ENCODE peak calls at places on chromosome 4, in five cellular contexts. Z is PC-3, Q is AG04450, J is adrenal gland, X is transverse colon. O is an unnamed sample.

GRCh38 chr4:32884198-32884597 is 2164.0 kb downstream of the PCDH7 start:
- DNase-seq in X (no peak), J (no peak), Z (peak; percentile 32), Q (no peak), O (no peak)

GRCh38 chr4:156503119-156503518 is 468.5 kb downstream of the PDGFC start:
- DNase-seq in Q (no peak), J (no peak), X (no peak), Z (peak; percentile 29), O (no peak)

GRCh38 chr4:16897991-16898827 is at the start of gene LDB2:
- DNase-seq in J (peak; percentile 74), Z (no peak), Q (peak; percentile 75), X (peak; percentile 30), O (peak; percentile 82)

GRCh38 chr4:79597266-79597665 is 189.2 kb upstream of the GK2 start:
- DNase-seq in X (no peak), Z (no peak), Q (no peak), J (no peak), O (no peak)

GRCh38 chr4:76905521-76905920 is 7.6 kb upstream of the SOWAHB start:
- DNase-seq in Q (peak; percentile 29), J (no peak), X (no peak), Z (no peak), O (no peak)

GRCh38 chr4:34009951-34010350 is 2234.4 kb downstream of the ARAP2 start:
- DNase-seq in Z (no peak), J (no peak), Q (no peak), X (no peak), O (no peak)

GRCh38 chr4:15735531-15735930 is 32.7 kb downstream of the BST1 start:
- DNase-seq in J (no peak), Z (no peak), Q (no peak), X (no peak), O (no peak)

GRCh38 chr4:75547647-75548387 is 8.0 kb upstream of the ODAPH start:
- DNase-seq in Z (no peak), Q (no peak), J (peak; percentile 67), X (peak; percentile 42), O (peak; percentile 68)

GRCh38 chr4:118398226-118399090 is 45.7 kb upstream of the PRSS12 start:
- DNase-seq in Z (no peak), Q (no peak), J (no peak), X (no peak), O (no peak)

GRCh38 chr4:175435437-175435836 is 376.6 kb downstream of the GPM6A start:
- DNase-seq in Z (no peak), J (peak; percentile 54), X (no peak), Q (no peak), O (no peak)

GRCh38 chr4:166422475-166422874 is 549.4 kb downstream of the TLL1 start:
- DNase-seq in Z (peak; percentile 75), Q (peak; percentile 1), X (no peak), J (no peak), O (no peak)

GRCh38 chr4:81664079-81664478 is 192.4 kb upstream of the RASGEF1B start:
- DNase-seq in J (no peak), X (no peak), Z (peak; percentile 25), Q (no peak), O (no peak)

GRCh38 chr4:22052076-22052475 is 103.5 kb upstream of the KCNIP4 start:
- DNase-seq in J (no peak), X (no peak), Z (no peak), Q (no peak), O (no peak)

GRCh38 chr4:155367608-155368007 is 9.2 kb downstream of the MAP9 start:
- DNase-seq in X (no peak), Q (no peak), Z (no peak), J (no peak), O (no peak)

GRCh38 chr4:112747035-112747434 is 110.1 kb downstream of the LARP7 start:
- DNase-seq in Z (no peak), X (no peak), Q (no peak), J (no peak), O (no peak)

GRCh38 chr4:139628184-139629012 is 37.2 kb upstream of the MGST2 start:
- DNase-seq in X (peak; percentile 60), Z (no peak), Q (no peak), J (no peak), O (no peak)

GRCh38 chr4:150931796-150932195 is 83.3 kb downstream of the LRBA start:
- DNase-seq in X (no peak), Q (no peak), J (peak; percentile 62), Z (no peak), O (no peak)

GRCh38 chr4:24521544-24521943 is 62.8 kb downstream of the DHX15 start:
- DNase-seq in J (no peak), X (no peak), Z (no peak), Q (no peak), O (no peak)

GRCh38 chr4:40305329-40306193 is 29.6 kb upstream of the CHRNA9 start:
- DNase-seq in Q (no peak), Z (no peak), X (peak; percentile 44), J (no peak), O (no peak)

GRCh38 chr4:42555828-42556227 is 101.1 kb downstream of the ATP8A1 start:
- DNase-seq in Q (no peak), J (no peak), Z (peak; percentile 78), X (no peak), O (no peak)

GRCh38 chr4:31088600-31089230 is 368.5 kb downstream of the PCDH7 start:
- DNase-seq in Q (peak; percentile 37), J (no peak), Z (peak; percentile 65), X (no peak), O (no peak)

GRCh38 chr4:56958111-56958517 is 19.3 kb downstream of the NOA1 start:
- DNase-seq in J (peak; percentile 92), Q (peak; percentile 96), Z (peak; percentile 78), X (peak; percentile 68), O (peak; percentile 53)

GRCh38 chr4:38195486-38195885 is 235.3 kb downstream of the PTTG2 start:
- DNase-seq in X (no peak), Q (no peak), J (no peak), Z (no peak), O (no peak)

GRCh38 chr4:41437264-41437566 is 100.7 kb upstream of the LIMCH1 start:
- DNase-seq in Z (no peak), X (no peak), Q (no peak), J (peak; percentile 59), O (no peak)

GRCh38 chr4:121181493-121181892 is 17.4 kb upstream of the TNIP3 start:
- DNase-seq in Z (no peak), J (no peak), Q (no peak), X (no peak), O (no peak)
- H3K4me3 ChIP-seq in Z (no peak overlapping the region), J (no peak overlapping the region), Q (no peak overlapping the region), X (no peak overlapping the region), O (no peak overlapping the region)

GRCh38 chr4:87209182-87209581 is 11.2 kb downstream of the KLHL8 start:
- DNase-seq in X (no peak), J (no peak), Q (no peak), Z (no peak), O (no peak)

GRCh38 chr4:87209696-87210095 is 10.7 kb downstream of the KLHL8 start:
- DNase-seq in X (peak; percentile 35), Z (no peak), Q (no peak), J (peak; percentile 76), O (no peak)

GRCh38 chr4:87213425-87213824 is 7.0 kb downstream of the KLHL8 start:
- DNase-seq in Q (no peak), X (no peak), Z (no peak), J (no peak), O (no peak)

GRCh38 chr4:87216469-87216868 is 3.9 kb downstream of the KLHL8 start:
- DNase-seq in Z (peak; percentile 25), Q (no peak), J (no peak), X (no peak), O (no peak)

GRCh38 chr4:87211249-87211952 is 9.0 kb downstream of the KLHL8 start:
- DNase-seq in Z (no peak), J (no peak), X (no peak), Q (no peak), O (no peak)
- H3K27me3 ChIP-seq in Z (no peaks in the 10 kb centered on the region), J (no peaks in the 10 kb centered on the region), X (no peaks in the 10 kb centered on the region), Q (no peaks in the 10 kb centered on the region), O (no peaks in the 10 kb centered on the region)

GRCh38 chr4:26311633-26312032 is 9.2 kb upstream of the RBPJ start:
- DNase-seq in X (no peak), Z (no peak), J (no peak), Q (no peak), O (no peak)
- H3K4me3 ChIP-seq in X (no peak overlapping the region), Z (no peak overlapping the region), J (no peak overlapping the region), Q (no peak overlapping the region), O (no peak overlapping the region)

GRCh38 chr4:792729-793108 is 33.2 kb downstream of the CPLX1 start:
- DNase-seq in Z (no peak), J (no peak), X (no peak), Q (no peak), O (no peak)

GRCh38 chr4:794911-795725 is 30.8 kb downstream of the CPLX1 start:
- DNase-seq in J (no peak), X (no peak), Q (no peak), Z (no peak), O (no peak)

GRCh38 chr4:795726-796119 is 30.2 kb downstream of the CPLX1 start:
- DNase-seq in Z (no peak), J (no peak), Q (no peak), X (no peak), O (no peak)

GRCh38 chr4:793109-793861 is 32.6 kb downstream of the CPLX1 start:
- DNase-seq in J (no peak), Q (no peak), X (no peak), Z (no peak), O (no peak)

DNA sequence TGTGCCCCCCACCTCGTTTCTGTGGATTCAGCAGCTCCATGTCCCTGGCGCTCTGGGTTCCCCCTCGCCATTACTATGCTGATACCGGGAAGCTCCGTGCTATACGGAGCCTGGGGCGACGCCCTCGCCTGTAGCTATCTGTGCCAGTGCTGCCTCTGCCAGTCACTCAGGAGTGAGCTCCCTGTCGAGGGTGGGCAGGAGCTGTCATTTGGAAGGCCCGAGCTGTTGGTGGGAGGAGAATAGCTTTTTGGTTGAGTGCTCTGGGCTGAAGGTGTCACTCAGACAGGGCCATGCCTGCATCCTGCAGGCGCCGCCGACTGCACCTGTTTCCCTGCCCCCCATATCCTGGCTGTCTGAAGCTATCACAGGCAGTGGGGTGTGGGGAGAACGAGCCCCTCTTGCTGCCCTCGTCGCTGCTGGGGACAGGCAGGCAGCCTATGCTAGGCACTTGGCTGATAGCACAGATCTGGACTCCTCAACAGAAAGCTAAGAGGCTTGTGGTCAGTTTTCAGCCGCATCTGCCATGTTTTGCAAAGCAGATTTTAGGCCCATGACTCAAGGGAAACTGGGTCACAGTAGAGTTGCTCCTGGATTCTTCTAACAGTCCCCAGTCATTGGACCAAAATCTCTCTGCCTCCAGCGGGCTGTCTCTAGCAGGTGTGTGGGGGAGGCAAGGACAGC is 31.8 kb downstream of the CPLX1 start:
- DNase-seq in Q (no peak), Z (no peak), X (no peak), J (no peak), O (no peak)
- H3K27me3 ChIP-seq in Q (peaks cover 66% of the 10 kb centered on the region), Z (peaks cover 13% of the 10 kb centered on the region), X (peaks cover 57% of the 10 kb centered on the region), J (no peaks in the 10 kb centered on the region), O (peaks cover 46% of the 10 kb centered on the region)

GRCh38 chr4:102687373-102687981 is 73.3 kb downstream of the MANBA start:
- DNase-seq in X (no peak), Z (peak; percentile 76), Q (no peak), J (no peak), O (no peak)
- H3K4me3 ChIP-seq in X (no peak overlapping the region), Z (no peak overlapping the region), Q (no peak overlapping the region), J (no peak overlapping the region), O (no peak overlapping the region)

O was measured in hepatocyte.